ENCODE peak calls at places on chromosome 3, in five cellular contexts. One of them, this sample, is unnamed.

GRCh38 chr3:106399208-106399607 is 530.4 kb upstream of the CBLB start:
- DNase-seq in spleen: no peak
- DNase-seq in NCI-H1105: no peak
- DNase-seq in activated T-cell treated with anti-CD3 and anti-CD28 coated beads, Interleukin-2, amount 50 U/mL, for 72 hours: no peak
- DNase-seq in HTR-8/SVneo: no peak
- DNase-seq in this sample: no peak

GRCh38 chr3:55615694-55616310 is 128.7 kb upstream of the WNT5A start:
- DNase-seq in activated T-cell treated with anti-CD3 and anti-CD28 coated beads, Interleukin-2, amount 50 U/mL, for 72 hours: no peak
- DNase-seq in NCI-H1105: no peak
- DNase-seq in HTR-8/SVneo: no peak
- DNase-seq in spleen: no peak
- DNase-seq in this sample: no peak

GRCh38 chr3:48573973-48574585 is 10.5 kb upstream of the UCN2 start:
- DNase-seq in NCI-H1105: no peak
- DNase-seq in activated T-cell treated with anti-CD3 and anti-CD28 coated beads, Interleukin-2, amount 50 U/mL, for 72 hours: no peak
- DNase-seq in spleen: no peak
- DNase-seq in HTR-8/SVneo: no peak
- DNase-seq in this sample: no peak

GRCh38 chr3:72310028-72310987 is 525.4 kb upstream of the PROK2 start:
- DNase-seq in NCI-H1105: no peak
- DNase-seq in spleen: peak
- DNase-seq in HTR-8/SVneo: peak
- DNase-seq in activated T-cell treated with anti-CD3 and anti-CD28 coated beads, Interleukin-2, amount 50 U/mL, for 72 hours: peak
- DNase-seq in this sample: no peak

GRCh38 chr3:27201435-27201966 is 167.7 kb downstream of the NEK10 start:
- DNase-seq in spleen: no peak
- DNase-seq in activated T-cell treated with anti-CD3 and anti-CD28 coated beads, Interleukin-2, amount 50 U/mL, for 72 hours: no peak
- DNase-seq in HTR-8/SVneo: no peak
- DNase-seq in NCI-H1105: no peak
- DNase-seq in this sample: no peak

GRCh38 chr3:17055374-17056276 is 170.9 kb downstream of the PLCL2 start:
- DNase-seq in spleen: no peak
- DNase-seq in activated T-cell treated with anti-CD3 and anti-CD28 coated beads, Interleukin-2, amount 50 U/mL, for 72 hours: no peak
- DNase-seq in HTR-8/SVneo: no peak
- DNase-seq in NCI-H1105: no peak
- DNase-seq in this sample: no peak

GRCh38 chr3:155658006-155658405 is 86.9 kb downstream of the PLCH1 start:
- DNase-seq in activated T-cell treated with anti-CD3 and anti-CD28 coated beads, Interleukin-2, amount 50 U/mL, for 72 hours: no peak
- DNase-seq in NCI-H1105: no peak
- DNase-seq in HTR-8/SVneo: no peak
- DNase-seq in spleen: no peak
- DNase-seq in this sample: no peak

GRCh38 chr3:16359331-16359730 is 94.3 kb downstream of the OXNAD1 start:
- DNase-seq in activated T-cell treated with anti-CD3 and anti-CD28 coated beads, Interleukin-2, amount 50 U/mL, for 72 hours: no peak
- DNase-seq in NCI-H1105: no peak
- DNase-seq in HTR-8/SVneo: no peak
- DNase-seq in spleen: no peak
- DNase-seq in this sample: no peak

GRCh38 chr3:39361252-39361927 is 21.8 kb upstream of the SLC25A38 start:
- DNase-seq in NCI-H1105: no peak
- DNase-seq in activated T-cell treated with anti-CD3 and anti-CD28 coated beads, Interleukin-2, amount 50 U/mL, for 72 hours: peak
- DNase-seq in HTR-8/SVneo: no peak
- DNase-seq in spleen: no peak
- DNase-seq in this sample: no peak

GRCh38 chr3:112136959-112137693 is 4.1 kb upstream of the GCSAM start:
- DNase-seq in HTR-8/SVneo: peak
- DNase-seq in activated T-cell treated with anti-CD3 and anti-CD28 coated beads, Interleukin-2, amount 50 U/mL, for 72 hours: peak
- DNase-seq in spleen: no peak
- DNase-seq in NCI-H1105: no peak
- DNase-seq in this sample: no peak

GRCh38 chr3:182979103-182979697 is 1.1 kb downstream of the DCUN1D1 start:
- DNase-seq in activated T-cell treated with anti-CD3 and anti-CD28 coated beads, Interleukin-2, amount 50 U/mL, for 72 hours: no peak
- DNase-seq in HTR-8/SVneo: no peak
- DNase-seq in spleen: no peak
- DNase-seq in NCI-H1105: peak
- DNase-seq in this sample: no peak

GRCh38 chr3:54427951-54428871 is 305.9 kb downstream of the CACNA2D3 start:
- DNase-seq in activated T-cell treated with anti-CD3 and anti-CD28 coated beads, Interleukin-2, amount 50 U/mL, for 72 hours: peak
- DNase-seq in NCI-H1105: peak
- DNase-seq in HTR-8/SVneo: peak
- DNase-seq in spleen: no peak
- DNase-seq in this sample: no peak

GRCh38 chr3:105836533-105836932 is 32.3 kb downstream of the CBLB start:
- DNase-seq in NCI-H1105: no peak
- DNase-seq in HTR-8/SVneo: peak
- DNase-seq in spleen: no peak
- DNase-seq in activated T-cell treated with anti-CD3 and anti-CD28 coated beads, Interleukin-2, amount 50 U/mL, for 72 hours: peak
- DNase-seq in this sample: no peak

GRCh38 chr3:49625971-49626640 is 48.0 kb upstream of the APEH start:
- DNase-seq in activated T-cell treated with anti-CD3 and anti-CD28 coated beads, Interleukin-2, amount 50 U/mL, for 72 hours: no peak
- DNase-seq in NCI-H1105: no peak
- DNase-seq in spleen: no peak
- DNase-seq in HTR-8/SVneo: no peak
- DNase-seq in this sample: no peak

This sample was measured in omental fat pad.